ENCODE peak calls at places on chromosomes 11 and 22, in six cellular contexts. Y, J, F, U, I and N are unnamed samples.
A peak's percentile ranks its signal among the peaks of the same experiment; 100 is the strongest.

GRCh38 chr11:61962213-61963015 is 5.0 kb downstream of the FTH1 start:
- DNase-seq in Y (peak; percentile 73), U (no peak), J (no peak), F (no peak), I (no peak), N (no peak)

GRCh38 chr22:45389546-45389945 is 23.9 kb downstream of the SMC1B start:
- DNase-seq in F (no peak), J (no peak), U (no peak), Y (no peak), I (no peak), N (no peak)

GRCh38 chr22:45785458-45785857 is 113.8 kb downstream of the ATXN10 start:
- DNase-seq in J (no peak), F (peak; percentile 28), U (no peak), I (no peak), Y (peak; percentile 75), N (no peak)

GRCh38 chr22:50072714-50073538 is 12.3 kb downstream of the MLC1 start:
- DNase-seq in J (no peak), U (no peak), I (no peak), F (no peak), Y (no peak), N (no peak)

GRCh38 chr22:33022231-33022630 is 36.0 kb downstream of the SYN3 start:
- DNase-seq in J (no peak), F (no peak), I (no peak), Y (no peak), U (no peak), N (no peak)

GRCh38 chr22:46916886-46917625 is 154.6 kb downstream of the TBC1D22A start:
- DNase-seq in J (no peak), U (no peak), F (no peak), I (no peak), Y (no peak), N (no peak)

GRCh38 chr11:130554241-130555055 is 106.0 kb downstream of the ADAMTS15 start:
- DNase-seq in U (no peak), J (no peak), F (no peak), Y (no peak), I (no peak), N (no peak)

GRCh38 chr11:121460941-121461514 is 8.3 kb upstream of the SORL1-AS1 start:
- DNase-seq in F (peak; percentile 76), I (no peak), U (no peak), J (no peak), Y (no peak), N (no peak)

GRCh38 chr11:45541693-45542434 is 123.6 kb downstream of the CHST1 start:
- DNase-seq in J (no peak), Y (no peak), U (no peak), F (no peak), I (no peak), N (no peak)

GRCh38 chr22:30187726-30188407 is 58.7 kb downstream of the LIF start:
- DNase-seq in Y (no peak), F (no peak), J (no peak), I (no peak), U (no peak), N (no peak)

GRCh38 chr11:12573707-12574106 is 100.5 kb upstream of the TEAD1 start:
- DNase-seq in F (no peak), J (no peak), I (no peak), Y (no peak), U (no peak), N (no peak)

GRCh38 chr11:13745165-13745564 is 76.7 kb downstream of the FAR1 start:
- DNase-seq in F (no peak), J (no peak), I (no peak), U (no peak), Y (no peak), N (no peak)

GRCh38 chr11:15683528-15683927 is 568.8 kb downstream of the INSC start:
- DNase-seq in U (no peak), Y (no peak), F (no peak), J (no peak), I (no peak), N (no peak)

GRCh38 chr11:19845633-19846032 is 133.0 kb downstream of the NAV2 start:
- DNase-seq in J (no peak), I (no peak), U (no peak), F (no peak), Y (no peak), N (no peak)

GRCh38 chr11:7671807-7672206 is 1.5 kb downstream of the CYB5R2 start:
- DNase-seq in I (peak; percentile 62), F (no peak), U (no peak), Y (no peak), J (no peak), N (no peak)

GRCh38 chr11:34866375-34866774 is 49.8 kb downstream of the APIP start:
- DNase-seq in J (no peak), I (no peak), F (no peak), Y (no peak), U (no peak), N (no peak)

GRCh38 chr22:30609260-30610185 is 2.5 kb downstream of the TCN2 start:
- DNase-seq in J (no peak), U (peak; percentile 83), I (peak; percentile 70), Y (peak; percentile 59), F (no peak), N (no peak)

GRCh38 chr22:19019679-19020032 is 83.6 kb upstream of the PRODH start:
- DNase-seq in F (no peak), U (peak; percentile 30), J (no peak), Y (no peak), I (no peak), N (no peak)

GRCh38 chr22:19019029-19019678 is 83.1 kb upstream of the PRODH start:
- DNase-seq in U (no peak), Y (no peak), J (no peak), F (no peak), I (no peak), N (no peak)

GRCh38 chr22:19014886-19015285 is 78.8 kb upstream of the PRODH start:
- DNase-seq in F (no peak), J (no peak), U (peak; percentile 28), Y (no peak), I (no peak), N (no peak)

GRCh38 chr22:19016081-19016480 is 80.0 kb upstream of the PRODH start:
- DNase-seq in I (no peak), F (no peak), J (no peak), U (peak; percentile 23), Y (no peak), N (no peak)

DNA sequence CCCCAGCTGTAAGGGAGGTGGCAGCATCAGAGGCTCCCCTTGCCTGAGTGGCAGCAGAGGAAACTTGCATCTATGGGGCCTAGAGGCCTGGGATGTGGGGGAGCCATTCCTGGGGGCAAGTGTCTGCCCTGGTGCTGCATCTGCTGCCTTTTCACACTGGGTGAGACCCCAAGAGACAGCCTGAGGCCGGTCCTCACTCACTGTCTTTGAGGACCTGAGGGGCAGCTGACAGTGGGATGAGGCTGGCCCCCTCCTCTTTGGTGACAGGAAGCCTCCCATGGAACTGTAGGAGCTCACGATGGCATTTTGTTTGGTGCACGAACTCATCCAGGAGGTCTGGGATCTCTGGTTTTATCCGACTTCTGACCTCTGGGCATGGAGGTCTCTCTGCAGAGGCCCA is 82.2 kb upstream of the PRODH start:
- DNase-seq in Y (no peak), F (no peak), I (no peak), U (no peak), J (no peak), N (no peak)
- TF ChIP-seq CTCF in Y (no peak), F (no peak), I (no peak), U (no peak), J (no peak), N (no peak)

GRCh38 chr11:119473226-119473625 is 50.3 kb upstream of the THY1 start:
- DNase-seq in Y (no peak), F (peak; percentile 30), I (no peak), J (no peak), U (no peak), N (no peak)

GRCh38 chr11:119473901-119474681 is 51.1 kb upstream of the THY1 start:
- DNase-seq in I (no peak), Y (no peak), F (no peak), U (no peak), J (no peak), N (no peak)

GRCh38 chr11:119471329-119471728 is 48.4 kb upstream of the THY1 start:
- DNase-seq in F (no peak), J (no peak), Y (no peak), U (no peak), I (no peak), N (no peak)

GRCh38 chr11:119472186-119472855 is 49.3 kb upstream of the THY1 start:
- DNase-seq in I (no peak), F (peak; percentile 84), J (no peak), Y (no peak), U (no peak), N (no peak)

DNA sequence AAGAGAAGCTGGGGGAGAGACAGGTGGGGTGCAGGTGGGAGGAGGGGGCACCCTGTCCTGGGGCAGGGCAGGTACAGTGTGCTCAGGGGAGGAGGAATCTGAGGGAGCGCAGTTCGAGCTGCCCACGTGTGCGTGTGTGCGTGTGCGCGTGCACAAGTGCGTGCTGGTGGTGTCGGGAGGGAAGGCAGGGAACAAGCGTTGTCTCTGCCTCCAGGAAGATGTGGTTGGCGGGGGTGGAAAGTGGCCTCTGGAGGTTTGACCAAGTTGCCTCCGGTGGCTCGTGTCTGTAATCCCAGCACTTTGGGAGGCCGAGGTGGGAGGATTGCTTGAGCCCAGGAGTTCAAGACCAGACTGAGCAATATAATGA is 49.9 kb upstream of the THY1 start:
- DNase-seq in I (no peak), J (no peak), F (no peak), U (no peak), Y (no peak), N (no peak)
- TF ChIP-seq REST in I (no peak), J (no peak), F (no peak), U (no peak), Y (no peak), N (no peak)

DNA sequence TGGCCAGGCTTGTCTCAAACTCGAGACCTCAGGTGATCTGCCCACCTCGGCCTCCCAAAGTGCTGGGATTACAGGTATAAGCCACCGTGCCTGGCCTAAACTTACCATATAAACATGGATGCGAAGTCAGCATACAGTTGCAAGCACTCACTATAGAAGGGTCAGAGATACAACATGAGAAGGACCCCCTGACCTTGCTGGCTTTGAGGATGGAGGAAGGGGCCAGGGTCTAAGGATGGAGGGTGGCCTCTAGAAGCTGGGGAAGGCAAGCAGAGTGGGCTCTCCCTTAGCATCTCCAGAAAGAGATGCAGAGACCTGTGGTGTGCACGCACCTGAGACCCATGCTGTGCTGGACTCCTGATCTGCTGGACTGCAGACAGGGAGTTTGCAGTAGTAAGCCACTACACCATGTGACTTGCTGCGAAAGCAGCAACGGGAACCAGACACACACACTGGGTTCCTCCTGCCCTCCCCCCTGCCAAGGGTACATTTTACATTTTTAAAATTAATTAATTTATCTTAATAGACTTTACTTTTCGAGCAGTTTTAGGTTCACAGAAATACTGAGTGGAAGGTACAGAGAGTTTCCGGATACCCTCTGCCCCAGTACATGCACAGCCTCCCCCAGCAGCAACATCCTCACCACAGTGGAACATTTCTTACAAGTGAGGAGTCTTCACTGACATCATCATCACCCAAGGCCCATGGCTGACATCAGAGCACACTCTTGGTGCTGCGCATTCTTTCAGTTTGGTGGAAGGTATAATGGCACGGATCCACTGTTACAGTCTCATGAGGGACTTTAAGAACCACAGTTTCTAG is 170.1 kb upstream of the B3GAT1 start:
- DNase-seq in J (no peak), I (no peak), U (no peak), F (no peak), Y (no peak), N (no peak)
- H3K9me3 ChIP-seq in J (no peaks in the 10 kb centered on the region), I (no peaks in the 10 kb centered on the region), U (no peaks in the 10 kb centered on the region), F (no peaks in the 10 kb centered on the region), Y (no peaks in the 10 kb centered on the region), N (no peaks in the 10 kb centered on the region)

DNA sequence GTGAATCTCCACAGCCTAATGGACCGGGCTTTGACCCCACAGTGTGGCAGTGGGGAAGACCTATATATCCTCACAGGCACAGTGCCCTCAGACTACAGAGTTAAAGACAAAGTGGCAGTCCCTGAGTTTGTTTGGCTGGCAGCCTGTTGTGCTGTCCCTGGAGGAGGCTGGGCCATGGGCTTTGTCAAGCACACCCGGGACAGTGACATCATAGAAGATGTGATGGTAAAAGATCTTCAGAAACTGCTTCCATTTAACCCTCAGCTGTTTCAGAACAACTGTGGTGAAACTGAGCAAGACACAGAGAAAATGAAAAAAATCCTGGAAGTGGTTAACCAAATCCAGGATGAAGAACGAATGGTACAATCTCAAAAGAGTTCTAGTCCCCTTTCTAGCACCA is 39.0 kb downstream of the ENDOD1 start:
- DNase-seq in Y (no peak), J (no peak), U (no peak), F (no peak), I (no peak), N (no peak)
- TF ChIP-seq CTCF in Y (no peak), J (no peak), U (no peak), F (no peak), I (no peak), N (no peak)